ENCODE peak calls at places on chromosomes 16 and 17, in ten cellular contexts. One of them, this sample, is unnamed.
A peak's percentile ranks its signal among the peaks of the same experiment; 100 is the strongest.

GRCh38 chr16:58814348-58814801 is 80.3 kb upstream of the GOT2 start:
- DNase-seq in psoas muscle: no peak
- DNase-seq in cardiac muscle cell: peak; percentile 54
- DNase-seq in HCEC 1CT: peak; percentile 22
- DNase-seq in RCC 7860: no peak
- DNase-seq in NCI-H524 treated with DMSO at 0.1 percent for 48 hours: no peak
- DNase-seq in NCI-H82: peak; percentile 72
- DNase-seq in erythroblast: peak; percentile 69
- DNase-seq in MV-4-11: peak; percentile 31
- DNase-seq in T-cell: no peak
- DNase-seq in this sample: peak; percentile 39

GRCh38 chr17:17120716-17121115 is 78.5 kb downstream of the MPRIP start:
- DNase-seq in erythroblast: no peak
- DNase-seq in cardiac muscle cell: peak; percentile 50
- DNase-seq in HCEC 1CT: no peak
- DNase-seq in NCI-H524 treated with DMSO at 0.1 percent for 48 hours: no peak
- DNase-seq in NCI-H82: no peak
- DNase-seq in psoas muscle: peak; percentile 9
- DNase-seq in RCC 7860: no peak
- DNase-seq in T-cell: no peak
- DNase-seq in MV-4-11: no peak
- DNase-seq in this sample: no peak

GRCh38 chr17:7932949-7933348 is 943 bp downstream of the CNTROB start:
- DNase-seq in RCC 7860: peak; percentile 62
- DNase-seq in psoas muscle: no peak
- DNase-seq in erythroblast: peak; percentile 86
- DNase-seq in NCI-H82: peak; percentile 71
- DNase-seq in MV-4-11: peak; percentile 76
- DNase-seq in NCI-H524 treated with DMSO at 0.1 percent for 48 hours: no peak
- DNase-seq in T-cell: no peak
- DNase-seq in HCEC 1CT: peak; percentile 55
- DNase-seq in cardiac muscle cell: peak; percentile 61
- DNase-seq in this sample: no peak

GRCh38 chr16:28163699-28164584 is 47.8 kb downstream of the XPO6 start:
- DNase-seq in erythroblast: peak; percentile 10
- DNase-seq in psoas muscle: no peak
- DNase-seq in T-cell: no peak
- DNase-seq in NCI-H82: no peak
- DNase-seq in RCC 7860: no peak
- DNase-seq in HCEC 1CT: no peak
- DNase-seq in MV-4-11: peak; percentile 74
- DNase-seq in cardiac muscle cell: peak; percentile 88
- DNase-seq in NCI-H524 treated with DMSO at 0.1 percent for 48 hours: no peak
- DNase-seq in this sample: no peak

GRCh38 chr17:28285965-28286364 is 33.0 kb upstream of the TMEM97 start:
- DNase-seq in HCEC 1CT: no peak
- DNase-seq in psoas muscle: no peak
- DNase-seq in NCI-H82: no peak
- DNase-seq in NCI-H524 treated with DMSO at 0.1 percent for 48 hours: no peak
- DNase-seq in erythroblast: no peak
- DNase-seq in cardiac muscle cell: no peak
- DNase-seq in MV-4-11: no peak
- DNase-seq in T-cell: no peak
- DNase-seq in RCC 7860: no peak
- DNase-seq in this sample: no peak

GRCh38 chr16:46762583-46762982 is 14.4 kb upstream of the MYLK3 start:
- DNase-seq in erythroblast: no peak
- DNase-seq in T-cell: no peak
- DNase-seq in NCI-H524 treated with DMSO at 0.1 percent for 48 hours: no peak
- DNase-seq in cardiac muscle cell: no peak
- DNase-seq in NCI-H82: no peak
- DNase-seq in psoas muscle: no peak
- DNase-seq in MV-4-11: no peak
- DNase-seq in HCEC 1CT: no peak
- DNase-seq in RCC 7860: no peak
- DNase-seq in this sample: peak; percentile 8

GRCh38 chr17:13575466-13575865 is 26.3 kb downstream of the HS3ST3A1 start:
- DNase-seq in NCI-H524 treated with DMSO at 0.1 percent for 48 hours: no peak
- DNase-seq in T-cell: no peak
- DNase-seq in cardiac muscle cell: no peak
- DNase-seq in erythroblast: peak; percentile 4
- DNase-seq in MV-4-11: no peak
- DNase-seq in NCI-H82: no peak
- DNase-seq in RCC 7860: no peak
- DNase-seq in HCEC 1CT: no peak
- DNase-seq in psoas muscle: no peak
- DNase-seq in this sample: no peak

GRCh38 chr16:13084331-13084730 is 182.9 kb downstream of the SHISA9 start:
- DNase-seq in erythroblast: no peak
- DNase-seq in T-cell: no peak
- DNase-seq in psoas muscle: no peak
- DNase-seq in RCC 7860: no peak
- DNase-seq in HCEC 1CT: no peak
- DNase-seq in cardiac muscle cell: no peak
- DNase-seq in MV-4-11: no peak
- DNase-seq in NCI-H82: no peak
- DNase-seq in NCI-H524 treated with DMSO at 0.1 percent for 48 hours: no peak
- DNase-seq in this sample: no peak

GRCh38 chr16:80407265-80407987 is 133.4 kb upstream of the DYNLRB2 start:
- DNase-seq in cardiac muscle cell: no peak
- DNase-seq in erythroblast: no peak
- DNase-seq in HCEC 1CT: no peak
- DNase-seq in NCI-H82: no peak
- DNase-seq in T-cell: no peak
- DNase-seq in NCI-H524 treated with DMSO at 0.1 percent for 48 hours: no peak
- DNase-seq in RCC 7860: peak; percentile 11
- DNase-seq in MV-4-11: no peak
- DNase-seq in psoas muscle: no peak
- DNase-seq in this sample: no peak

GRCh38 chr16:89094252-89094901 is 725 bp downstream of the ACSF3 start:
- DNase-seq in NCI-H524 treated with DMSO at 0.1 percent for 48 hours: no peak
- DNase-seq in erythroblast: peak; percentile 51
- DNase-seq in RCC 7860: peak; percentile 16
- DNase-seq in MV-4-11: no peak
- DNase-seq in NCI-H82: peak; percentile 12
- DNase-seq in psoas muscle: no peak
- DNase-seq in cardiac muscle cell: no peak
- DNase-seq in T-cell: no peak
- DNase-seq in HCEC 1CT: no peak
- DNase-seq in this sample: no peak

GRCh38 chr17:40442392-40443195 is 656 bp upstream of the IGFBP4 start:
- DNase-seq in MV-4-11: peak; percentile 33
- DNase-seq in HCEC 1CT: peak; percentile 43
- DNase-seq in psoas muscle: peak; percentile 79
- DNase-seq in NCI-H524 treated with DMSO at 0.1 percent for 48 hours: no peak
- DNase-seq in T-cell: no peak
- DNase-seq in NCI-H82: peak; percentile 49
- DNase-seq in RCC 7860: no peak
- DNase-seq in cardiac muscle cell: no peak
- DNase-seq in erythroblast: no peak
- DNase-seq in this sample: no peak